ENCODE peak calls at places on chromosome 10, in four cellular contexts. E is mesendoderm, B is H1, L is H9. W is an unnamed sample.
A peak's percentile ranks its signal among the peaks of the same experiment; 100 is the strongest.

GRCh38 chr10:91745086-91745831 is 53.0 kb upstream of the TNKS2 start:
- DNase-seq in E (peak; percentile 94), B (peak; percentile 61), L (peak; percentile 86), W (no peak)

GRCh38 chr10:72077275-72077990 is 10.9 kb downstream of the SPOCK2 start:
- DNase-seq in E (no peak), B (no peak), L (no peak), W (no peak)

GRCh38 chr10:93873427-93874115 is 20.2 kb upstream of the SLC35G1 start:
- DNase-seq in E (peak; percentile 77), B (no peak), L (no peak), W (peak; percentile 17)

GRCh38 chr10:126352446-126352845 is 35.8 kb downstream of the ADAM12 start:
- DNase-seq in E (no peak), B (no peak), L (no peak), W (no peak)

GRCh38 chr10:77012811-77013500 is 624.7 kb downstream of the KCNMA1 start:
- DNase-seq in E (no peak), B (no peak), L (no peak), W (no peak)

GRCh38 chr10:16646474-16647059 is 124.9 kb upstream of the C1QL3 start:
- DNase-seq in E (no peak), B (no peak), L (no peak), W (no peak)

GRCh38 chr10:128485701-128486235 is 359.5 kb upstream of the MKI67 start:
- DNase-seq in E (no peak), B (no peak), L (no peak), W (no peak)

GRCh38 chr10:103504181-103504783 is 10.8 kb downstream of the NEURL1 start:
- DNase-seq in E (peak; percentile 60), B (no peak), L (no peak), W (no peak)

GRCh38 chr10:27819781-27820531 is 74.3 kb upstream of the MKX start:
- DNase-seq in E (no peak), B (no peak), L (no peak), W (peak; percentile 5)

GRCh38 chr10:13788701-13789447 is 202.1 kb downstream of the PRPF18 start:
- DNase-seq in E (peak; percentile 39), B (no peak), L (no peak), W (no peak)

GRCh38 chr10:59678884-59679301 is 30.8 kb downstream of the SLC16A9 start:
- DNase-seq in E (peak; percentile 55), B (no peak), L (no peak), W (peak; percentile 7)

GRCh38 chr10:80741278-80741677 is 203.6 kb downstream of the SH2D4B start:
- DNase-seq in E (no peak), B (no peak), L (no peak), W (no peak)

GRCh38 chr10:4557469-4557868 is 268.5 kb upstream of the AKR1E2 start:
- DNase-seq in E (no peak), B (no peak), L (no peak), W (no peak)

GRCh38 chr10:117980216-117980615 is 66.5 kb downstream of the RAB11FIP2 start:
- DNase-seq in E (no peak), B (no peak), L (no peak), W (peak; percentile 35)

GRCh38 chr10:11611248-11612003 is at the start of gene USP6NL:
- DNase-seq in E (peak; percentile 86), B (peak; percentile 31), L (peak; percentile 86), W (peak; percentile 74)

GRCh38 chr10:131092416-131092815 is 219.1 kb downstream of the TCERG1L start:
- DNase-seq in E (no peak), B (no peak), L (no peak), W (no peak)

GRCh38 chr10:11183000-11183399 is 165.3 kb downstream of the CELF2 start:
- DNase-seq in E (no peak), B (no peak), L (no peak), W (no peak)

DNA sequence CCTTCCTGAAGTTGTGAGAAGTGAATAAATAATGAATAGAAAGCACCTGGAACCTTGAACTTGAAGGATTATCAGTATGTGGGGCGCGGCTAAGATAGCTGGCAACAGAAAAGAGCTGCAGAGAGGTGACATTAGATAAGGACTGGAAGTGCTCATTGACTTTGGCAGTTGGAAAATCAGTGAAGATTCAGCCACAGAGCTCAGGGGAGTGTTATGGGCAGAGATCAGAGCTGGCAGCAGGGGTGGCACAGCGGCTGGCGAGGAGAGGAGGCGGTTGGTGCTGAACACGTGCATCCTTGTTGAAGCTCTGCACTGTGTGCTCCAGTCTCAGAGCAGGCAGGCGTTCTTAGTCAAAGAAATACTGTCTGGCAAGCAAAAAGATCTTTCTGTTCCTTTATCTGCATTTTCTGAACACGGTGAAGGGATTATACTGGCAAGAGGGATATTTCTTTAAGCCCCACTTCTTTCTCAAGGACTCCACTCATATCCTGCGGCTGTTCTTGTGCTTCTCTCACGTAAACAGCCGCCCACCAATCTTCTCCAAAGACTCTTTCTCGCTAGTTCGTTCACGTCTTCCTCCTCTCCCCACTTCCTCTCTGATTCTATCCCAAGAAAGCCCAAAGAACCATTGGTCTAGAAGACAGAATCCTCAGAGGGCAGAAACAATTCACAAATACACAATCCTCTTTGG is 38.7 kb upstream of the ADD3 start:
- DNase-seq in E (peak; percentile 72), B (no peak), L (no peak), W (no peak)
- H3K18ac ChIP-seq in E (peak overlapping the region; percentile 61), B (no peak overlapping the region), L (no peak overlapping the region), W (no peak overlapping the region)

GRCh38 chr10:23193435-23194074 is 1.4 kb downstream of the PTF1A start:
- DNase-seq in E (no peak), B (no peak), L (no peak), W (no peak)

GRCh38 chr10:23192396-23192740 is 256 bp downstream of the PTF1A start:
- DNase-seq in E (no peak), B (no peak), L (no peak), W (no peak)

GRCh38 chr10:23192741-23193434 is 776 bp downstream of the PTF1A start:
- DNase-seq in E (no peak), B (no peak), L (peak; percentile 64), W (no peak)

GRCh38 chr10:23190872-23191763 is 994 bp upstream of the PTF1A start:
- DNase-seq in E (no peak), B (no peak), L (peak; percentile 51), W (no peak)

GRCh38 chr10:23191764-23192395 is at the start of gene PTF1A:
- DNase-seq in E (no peak), B (no peak), L (peak; percentile 46), W (no peak)
- H3K79me2 ChIP-seq in E (no peaks in the 10 kb centered on the region), B (no peaks in the 10 kb centered on the region), L (no peaks in the 10 kb centered on the region), W (no peaks in the 10 kb centered on the region)

GRCh38 chr10:89357096-89357495 is 20.8 kb upstream of the IFIT1B start:
- DNase-seq in E (no peak), B (no peak), L (no peak), W (no peak)

GRCh38 chr10:89355373-89355772 is 22.5 kb upstream of the IFIT1B start:
- DNase-seq in E (no peak), B (no peak), L (no peak), W (no peak)

GRCh38 chr10:89352039-89352597 is 24.3 kb downstream of the IFIT3 start:
- DNase-seq in E (peak; percentile 54), B (no peak), L (no peak), W (peak; percentile 77)

GRCh38 chr10:89351402-89352038 is 23.7 kb downstream of the IFIT3 start:
- DNase-seq in E (no peak), B (no peak), L (no peak), W (no peak)

DNA sequence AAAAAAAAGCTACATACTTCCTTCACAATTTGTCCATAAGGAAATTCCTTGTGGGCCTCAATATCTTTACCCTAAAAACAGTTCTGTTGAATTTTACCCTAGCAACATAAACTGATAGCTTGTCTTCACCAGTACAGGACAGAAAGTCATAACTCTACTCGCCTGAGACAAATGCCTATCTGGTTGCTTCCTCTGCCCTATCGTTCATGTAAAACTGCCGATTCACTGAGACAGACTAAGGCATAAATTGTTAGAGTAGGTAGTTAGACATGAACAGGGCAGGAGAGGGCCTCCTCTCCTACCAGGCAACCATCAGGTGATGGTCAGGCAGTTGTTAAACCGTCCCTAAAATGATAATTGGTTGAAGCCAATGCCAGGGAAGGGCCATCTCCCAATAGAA is 25.0 kb downstream of the IFIT3 start:
- DNase-seq in E (no peak), B (no peak), L (no peak), W (no peak)
- H3K18ac ChIP-seq in E (peak overlapping the region; percentile 3), B (no peak overlapping the region), L (no peak overlapping the region), W (no peak overlapping the region)

GRCh38 chr10:95756796-95757657 is 1.1 kb downstream of the ENTPD1 start:
- DNase-seq in E (no peak), B (no peak), L (no peak), W (peak; percentile 8)
- H3K79me2 ChIP-seq in E (no peaks in the 10 kb centered on the region), B (no peaks in the 10 kb centered on the region), L (no peaks in the 10 kb centered on the region), W (no peaks in the 10 kb centered on the region)

DNA sequence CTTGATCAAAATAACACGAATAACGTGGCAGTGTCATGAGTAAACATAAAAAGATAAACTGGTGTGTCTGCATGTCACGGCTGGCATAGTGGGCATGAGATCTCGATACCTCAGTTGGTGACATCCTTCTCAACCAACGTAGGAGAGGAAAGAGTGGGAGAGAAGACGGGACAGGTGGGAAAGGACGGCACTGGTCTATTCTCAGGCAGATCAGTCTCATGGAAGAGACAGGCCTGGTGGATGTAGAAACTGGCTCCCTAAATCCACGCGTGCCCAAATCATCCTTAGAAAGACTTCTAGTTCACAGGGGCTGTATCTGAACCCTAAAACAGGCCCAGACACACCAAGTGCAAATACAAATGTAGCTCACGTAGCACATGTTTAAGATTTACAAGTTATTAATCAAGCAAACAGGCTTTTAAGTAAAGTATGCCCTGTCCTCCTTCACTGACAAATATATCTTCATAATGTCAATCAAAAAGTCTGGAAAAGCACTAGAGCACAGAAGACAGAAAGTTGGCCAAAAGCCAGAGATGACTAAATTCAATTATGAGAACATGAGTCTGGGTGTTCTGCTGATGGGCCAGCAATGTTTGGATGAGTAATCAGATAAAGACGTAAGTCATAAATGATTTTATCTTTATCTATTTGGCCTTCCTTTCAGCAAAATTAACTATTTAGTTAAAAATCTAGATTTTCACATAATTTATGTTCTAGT is 56.3 kb downstream of the SFMBT2 start:
- DNase-seq in E (no peak), B (no peak), L (no peak), W (peak; percentile 27)
- H3K18ac ChIP-seq in E (no peak overlapping the region), B (no peak overlapping the region), L (no peak overlapping the region), W (no peak overlapping the region)

GRCh38 chr10:132430231-132430743 is 33.3 kb downstream of the PWWP2B start:
- DNase-seq in E (no peak), B (no peak), L (no peak), W (no peak)

GRCh38 chr10:132432176-132432540 is 35.2 kb downstream of the PWWP2B start:
- DNase-seq in E (no peak), B (no peak), L (no peak), W (no peak)

GRCh38 chr10:132429281-132430230 is 32.6 kb downstream of the PWWP2B start:
- DNase-seq in E (no peak), B (no peak), L (no peak), W (no peak)

GRCh38 chr10:132431537-132432175 is 34.7 kb downstream of the PWWP2B start:
- DNase-seq in E (no peak), B (no peak), L (no peak), W (no peak)

DNA sequence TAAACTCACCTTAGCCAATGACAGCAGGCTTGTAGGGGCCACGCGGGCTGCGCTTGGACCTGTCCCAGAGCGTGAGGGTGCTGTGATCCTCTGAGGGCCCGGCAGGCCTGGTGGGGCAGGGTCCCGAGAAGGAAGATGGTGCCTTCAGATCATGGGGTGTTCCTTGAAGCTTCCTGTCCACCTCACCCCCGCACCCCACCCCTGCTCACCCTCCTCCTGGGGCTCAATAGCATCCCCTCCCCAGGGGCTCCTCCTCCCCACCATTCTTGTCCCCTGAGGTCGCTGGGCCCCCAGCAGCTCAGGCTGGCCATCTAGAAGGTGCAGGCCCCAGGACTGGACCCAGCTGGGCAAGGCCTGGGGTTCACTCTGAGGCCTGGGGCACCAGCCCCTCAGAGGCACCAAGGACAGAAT is 33.9 kb downstream of the PWWP2B start:
- DNase-seq in E (no peak), B (no peak), L (no peak), W (no peak)
- H3K79me2 ChIP-seq in E (no peaks in the 10 kb centered on the region), B (no peaks in the 10 kb centered on the region), L (no peaks in the 10 kb centered on the region), W (no peaks in the 10 kb centered on the region)